ENCODE peak calls at places on chromosome 20, in six cellular contexts. O is keratinocyte, W is fibroblast of lung, Y is HepG2, S is IMR-90, V is Peyer's patch. X is an unnamed sample. For H3K27me3, the result is how much of the 10 kb centered on the place peaks cover.

GRCh38 chr20:44401770-44402390 is 46.4 kb downstream of the HNF4A start:
- DNase-seq in S (no peak), W (no peak), Y (no peak), O (no peak), V (peak), X (no peak)

GRCh38 chr20:58850693-58851174 is at the start of gene GNAS-AS1:
- DNase-seq in V (peak), O (no peak), Y (no peak), S (peak), W (peak), X (no peak)

GRCh38 chr20:63126876-63127699 is 88.8 kb downstream of the YTHDF1 start:
- DNase-seq in Y (no peak), V (peak), W (no peak), O (no peak), S (no peak), X (no peak)

GRCh38 chr20:41715525-41715924 is 97.3 kb upstream of the CHD6 start:
- DNase-seq in V (no peak), O (no peak), W (no peak), Y (no peak), S (no peak), X (no peak)

GRCh38 chr20:23160536-23161243 is 74.6 kb upstream of the CD93 start:
- DNase-seq in Y (no peak), S (no peak), V (no peak), W (peak), O (no peak), X (no peak)

GRCh38 chr20:48629069-48629959 is 198.5 kb downstream of the PREX1 start:
- DNase-seq in S (no peak), V (peak), W (no peak), Y (no peak), O (no peak), X (no peak)

GRCh38 chr20:44247676-44248419 is 740 bp downstream of the GDAP1L1 start:
- DNase-seq in O (no peak), W (peak), V (no peak), S (peak), Y (peak), X (no peak)

GRCh38 chr20:57326667-57327455 is 2.7 kb upstream of the SPO11 start:
- DNase-seq in V (peak), Y (no peak), W (no peak), S (no peak), O (peak), X (no peak)

GRCh38 chr20:7038029-7038428 is 270.5 kb downstream of the BMP2 start:
- DNase-seq in Y (no peak), W (no peak), V (no peak), O (peak), S (no peak), X (peak)

GRCh38 chr20:62026564-62026856 is 39.2 kb downstream of the TAF4 start:
- DNase-seq in W (no peak), O (no peak), Y (no peak), S (no peak), V (no peak), X (no peak)

GRCh38 chr20:62027116-62027515 is 38.6 kb downstream of the TAF4 start:
- DNase-seq in O (no peak), S (peak), V (no peak), W (no peak), Y (no peak), X (no peak)

GRCh38 chr20:62027698-62028321 is 37.9 kb downstream of the TAF4 start:
- DNase-seq in O (no peak), W (no peak), S (no peak), V (no peak), Y (no peak), X (no peak)

GRCh38 chr20:62025394-62025793 is 40.3 kb downstream of the TAF4 start:
- DNase-seq in W (no peak), Y (no peak), S (no peak), V (no peak), O (no peak), X (peak)

DNA sequence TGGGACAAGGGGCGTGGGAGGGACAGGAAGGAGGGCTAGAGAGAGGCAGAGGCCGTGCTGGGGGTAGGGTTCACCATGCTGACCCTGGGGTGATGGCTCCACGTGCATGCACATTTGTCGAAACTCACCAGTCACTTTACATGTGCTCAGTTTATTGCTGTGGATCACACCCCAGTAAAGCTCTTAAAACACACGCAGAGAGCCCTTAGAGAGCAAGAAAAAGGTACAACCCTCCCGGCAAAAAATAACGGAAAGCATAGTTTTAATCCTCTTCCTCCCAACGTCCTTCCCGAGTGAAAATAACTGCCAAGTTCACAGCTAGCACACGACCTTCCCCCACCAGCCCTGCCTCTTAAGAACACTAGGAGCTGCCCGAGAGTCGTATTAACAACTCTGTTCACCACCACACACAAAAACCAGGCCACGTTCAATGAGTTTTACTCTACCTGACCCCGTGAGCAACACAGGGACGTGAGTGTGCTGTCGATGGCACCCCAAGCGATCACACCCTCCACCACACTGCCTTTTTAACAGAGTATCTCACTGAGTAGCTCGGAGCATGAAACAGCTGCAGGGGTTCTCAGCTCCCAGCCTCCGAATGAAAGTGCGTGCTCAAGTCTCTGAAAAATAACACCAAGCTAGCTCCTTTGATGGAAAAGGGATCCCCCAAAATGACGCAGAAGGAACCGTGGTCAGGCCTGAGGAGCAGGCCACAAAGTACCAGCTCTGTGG is 39.7 kb downstream of the TAF4 start:
- DNase-seq in W (peak), Y (peak), S (peak), O (no peak), V (no peak), X (peak)
- H3K4me3 ChIP-seq in W (no peak), Y (no peak), S (no peak), O (no peak), V (no peak), X (no peak)

GRCh38 chr20:17636523-17637412 is 45.3 kb downstream of the RRBP1 start:
- DNase-seq in Y (no peak), S (no peak), W (no peak), V (no peak), O (no peak), X (no peak)
- TF ChIP-seq CTCF in Y (no peak), S (no peak), W (peak), V (no peak), O (no peak), X (peak)

DNA sequence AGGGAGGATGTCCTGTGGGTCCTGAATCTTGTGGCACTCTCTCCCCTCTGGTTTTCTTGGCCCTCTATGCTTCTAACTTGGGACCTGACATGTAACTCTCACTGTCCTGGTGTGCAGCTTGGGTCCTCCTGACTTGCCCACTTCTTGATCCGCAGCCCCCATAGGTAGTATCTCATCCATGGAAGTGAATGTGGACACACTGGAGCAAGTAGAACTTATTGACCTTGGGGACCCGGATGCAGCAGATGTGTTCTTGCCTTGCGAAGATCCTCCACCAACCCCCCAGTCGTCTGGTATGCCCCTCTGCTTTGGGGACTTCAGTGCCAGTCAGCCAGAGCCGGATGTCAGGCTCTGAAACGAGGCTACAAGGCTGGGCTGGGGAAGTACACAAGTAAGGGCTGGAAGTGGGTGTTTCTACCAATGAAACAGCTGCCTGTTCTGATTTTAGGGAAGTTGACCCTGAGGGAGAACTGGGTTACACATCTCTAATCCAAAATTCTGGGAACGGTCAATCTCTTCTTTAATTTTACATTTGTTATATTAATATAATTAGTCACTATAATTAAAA is 641 bp downstream of the DBNDD2 start:
- DNase-seq in W (no peak), O (no peak), S (no peak), Y (no peak), V (no peak), X (no peak)
- H3K27me3 ChIP-seq in W (under half), O (under half), S (under half), Y (under half), V (under half), X (under half)

GRCh38 chr20:18066421-18067333 is 9.0 kb upstream of the OVOL2 start:
- DNase-seq in O (no peak), V (no peak), S (no peak), Y (peak), W (no peak), X (no peak)
- H3K4me3 ChIP-seq in O (no peak), V (no peak), S (no peak), Y (no peak), W (no peak), X (no peak)

GRCh38 chr20:3767434-3768341 is at the start of gene ADISSP:
- DNase-seq in Y (peak), V (peak), O (peak), S (peak), W (peak), X (peak)
- TF ChIP-seq CTCF in Y (peak), V (no peak), O (no peak), S (peak), W (peak), X (peak)